ENCODE peak calls at places on chromosomes 12 and 14, in four cellular contexts. X is endodermal cell, T is fibroblast of lung, I is cardiac muscle cell. F is an unnamed sample. For H3K4me1, the result is how much of the 10 kb centered on the place peaks cover.

GRCh38 chr14:66074546-66074945 is 411.6 kb upstream of the CCDC196 start:
- DNase-seq in X (no peak), I (no peak), T (no peak), F (no peak)

GRCh38 chr12:31317471-31318397 is 8.2 kb downstream of the SINHCAF start:
- DNase-seq in T (peak), I (no peak), X (no peak), F (no peak)

GRCh38 chr14:92607702-92608429 is 94.3 kb downstream of the RIN3 start:
- DNase-seq in I (no peak), X (peak), T (peak), F (no peak)

GRCh38 chr12:110782068-110782467 is 39.4 kb upstream of the PPP1CC start:
- DNase-seq in I (no peak), T (no peak), X (no peak), F (no peak)

GRCh38 chr12:23055004-23055403 is 430.0 kb downstream of the ETNK1 start:
- DNase-seq in T (peak), I (peak), X (peak), F (no peak)

GRCh38 chr12:25935355-25936144 is 22.9 kb upstream of the RASSF8 start:
- DNase-seq in I (peak), X (no peak), T (no peak), F (no peak)

GRCh38 chr12:82832981-82833380 is 146.3 kb downstream of the TMTC2 start:
- DNase-seq in X (no peak), I (no peak), T (no peak), F (no peak)

GRCh38 chr14:55799523-55800095 is 219.6 kb downstream of the KTN1 start:
- DNase-seq in X (no peak), T (no peak), I (no peak), F (no peak)

GRCh38 chr14:50545618-50546017 is 13.2 kb upstream of the MAP4K5 start:
- DNase-seq in I (no peak), X (no peak), T (no peak), F (no peak)

GRCh38 chr12:82996168-82996812 is 309.6 kb downstream of the TMTC2 start:
- DNase-seq in X (no peak), T (no peak), I (no peak), F (no peak)

GRCh38 chr12:2578191-2578590 is 216.6 kb upstream of the FKBP4 start:
- DNase-seq in I (no peak), T (no peak), X (no peak), F (no peak)

GRCh38 chr14:76720382-76720813 is 40.9 kb upstream of the VASH1 start:
- DNase-seq in X (peak), T (peak), I (peak), F (no peak)

GRCh38 chr12:62684586-62685295 is 218.1 kb downstream of the MON2 start:
- DNase-seq in X (no peak), I (no peak), T (peak), F (no peak)

GRCh38 chr12:106248849-106249371 is 1.1 kb upstream of the CKAP4 start:
- DNase-seq in I (no peak), T (peak), X (peak), F (no peak)

GRCh38 chr12:76882367-76882766 is 3.5 kb upstream of the CSRP2 start:
- DNase-seq in I (no peak), X (no peak), T (no peak), F (no peak)

GRCh38 chr14:89849931-89850330 is 104.6 kb downstream of the EFCAB11 start:
- DNase-seq in I (no peak), X (no peak), T (peak), F (no peak)

GRCh38 chr14:101118746-101119610 is 215.5 kb upstream of the RTL1 start:
- DNase-seq in I (no peak), T (no peak), X (peak), F (no peak)
- H3K4me1 ChIP-seq in I (under half), T (under half), X (under half), F (under half)

DNA sequence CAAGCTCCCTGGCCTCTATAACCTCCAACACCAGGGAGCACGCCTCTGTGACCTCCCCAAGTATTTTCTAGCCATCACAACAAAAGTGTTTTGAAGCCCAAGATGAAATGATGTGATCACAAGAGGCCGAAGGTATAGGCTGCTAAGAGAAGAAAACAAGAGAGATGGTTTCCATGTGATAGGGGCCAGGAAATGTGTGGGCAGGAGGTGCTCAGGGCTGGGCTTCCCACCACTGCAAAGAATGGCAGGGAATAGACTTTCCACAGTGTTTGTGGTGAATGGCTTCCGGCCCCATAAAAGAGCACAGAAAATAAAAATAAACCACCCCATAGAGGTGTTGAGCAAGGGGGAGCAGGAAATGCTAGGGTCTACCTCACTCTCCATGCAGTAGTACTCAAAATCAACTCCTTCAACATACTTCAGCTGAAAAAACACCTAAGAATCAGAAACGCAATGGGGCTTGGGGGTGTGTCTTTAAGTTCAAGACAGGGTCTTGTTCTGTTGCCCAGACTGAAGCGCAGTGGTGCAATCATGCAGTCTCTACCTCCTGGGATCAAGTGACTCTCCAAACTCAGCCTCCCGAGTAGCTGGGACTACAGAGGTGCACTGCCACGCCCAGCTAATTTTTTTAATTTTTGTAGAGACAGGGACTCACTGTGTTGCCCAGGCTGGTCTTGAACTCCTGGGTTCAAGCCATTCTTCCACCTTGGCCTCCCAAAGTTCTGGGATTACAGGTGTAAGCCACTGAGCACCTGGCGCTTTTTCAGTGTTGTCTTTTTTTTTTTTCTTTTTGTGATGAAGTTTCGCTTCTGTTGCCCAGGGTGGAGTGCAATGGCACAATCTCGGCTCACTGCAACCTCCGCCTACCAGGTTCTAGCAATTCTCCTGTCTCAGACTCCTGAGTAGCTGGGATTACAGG is 27.1 kb downstream of the DAD1 start:
- DNase-seq in T (no peak), I (no peak), X (no peak), F (peak)
- H3K27ac ChIP-seq in T (no peak), I (no peak), X (no peak), F (peak)

DNA sequence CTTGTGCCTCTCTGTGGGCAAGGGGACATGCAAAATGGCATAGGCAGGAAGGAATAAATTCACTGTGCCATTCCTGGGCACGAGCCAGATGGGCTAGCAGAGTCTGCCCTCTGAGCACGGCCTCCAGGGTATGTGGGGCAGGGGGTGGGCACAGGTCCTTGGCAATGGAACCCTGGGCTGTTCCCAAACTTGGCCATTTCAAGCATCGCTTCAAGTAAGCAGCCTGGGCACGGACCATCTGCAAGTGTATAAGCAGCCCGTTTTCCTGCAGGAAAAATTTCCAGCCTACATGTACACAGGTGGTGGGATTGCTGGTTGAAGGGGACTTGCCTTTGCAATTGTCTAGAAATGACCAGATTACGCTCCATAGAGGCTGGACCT is 40.3 kb downstream of the CCDC85C start:
- DNase-seq in X (no peak), T (no peak), I (no peak), F (no peak)
- H3K4me1 ChIP-seq in X (under half), T (under half), I (half or more), F (under half)

GRCh38 chr12:64194333-64195149 is 27.6 kb downstream of the KICS2 start:
- DNase-seq in T (peak), I (no peak), X (no peak), F (no peak)
- H3K27ac ChIP-seq in T (no peak), I (no peak), X (no peak), F (no peak)

GRCh38 chr12:54032627-54033100 is at the start of gene HOXC5:
- DNase-seq in I (peak), X (peak), T (peak), F (peak)
- H3K4me1 ChIP-seq in I (under half), X (under half), T (under half), F (under half)

GRCh38 chr14:54565236-54566151 is 1.4 kb upstream of the SAMD4A start:
- DNase-seq in X (peak), I (peak), T (peak), F (peak)
- H3K27ac ChIP-seq in X (no peak), I (peak), T (peak), F (peak)

F was measured in effector memory CD4-positive, alpha-beta T cell.